ENCODE peak calls at places on chromosome 13, in eight cellular contexts. S, O, Y, J, D, T, L and Q are unnamed samples.

GRCh38 chr13:95553614-95554385 is 1.3 kb downstream of the CLDN10 start:
- DNase-seq in S (no peak), O (peak; percentile 24), Y (peak; percentile 77), J (no peak), D (no peak), T (no peak), L (no peak), Q (no peak)

GRCh38 chr13:108200781-108201398 is 14.4 kb downstream of the LIG4 start:
- DNase-seq in S (no peak), O (no peak), Y (no peak), J (no peak), D (no peak), T (no peak), L (no peak), Q (no peak)

GRCh38 chr13:114107686-114108081 is 24.7 kb downstream of the RASA3 start:
- DNase-seq in S (no peak), O (peak; percentile 80), Y (peak; percentile 39), J (no peak), D (peak; percentile 60), T (no peak), L (no peak), Q (no peak)

GRCh38 chr13:82088781-82089180 is 1747.9 kb upstream of the SPRY2 start:
- DNase-seq in S (no peak), O (no peak), Y (no peak), J (no peak), D (no peak), T (no peak), L (no peak), Q (no peak)

GRCh38 chr13:37944476-37945442 is 75.2 kb upstream of the TRPC4 start:
- DNase-seq in S (no peak), O (peak; percentile 38), Y (peak; percentile 47), J (no peak), D (no peak), T (no peak), L (no peak), Q (no peak)

GRCh38 chr13:61600360-61601033 is 184.8 kb upstream of the PCDH20 start:
- DNase-seq in S (no peak), O (no peak), Y (no peak), J (no peak), D (no peak), T (no peak), L (no peak), Q (no peak)

GRCh38 chr13:93227280-93227905 is 786 bp downstream of the GPC6 start:
- DNase-seq in S (peak; percentile 16), O (peak; percentile 70), Y (peak; percentile 79), J (no peak), D (no peak), T (no peak), L (no peak), Q (no peak)

GRCh38 chr13:40635315-40635995 is 31.0 kb downstream of the FOXO1 start:
- DNase-seq in S (no peak), O (no peak), Y (peak; percentile 62), J (no peak), D (no peak), T (no peak), L (no peak), Q (no peak)

GRCh38 chr13:39039033-39039432 is 777 bp downstream of the NHLRC3 start:
- DNase-seq in S (no peak), O (no peak), Y (no peak), J (no peak), D (no peak), T (no peak), L (no peak), Q (no peak)

GRCh38 chr13:20274466-20274865 is 42.3 kb upstream of the GJB6 start:
- DNase-seq in S (no peak), O (no peak), Y (no peak), J (no peak), D (no peak), T (no peak), L (no peak), Q (no peak)

GRCh38 chr13:78540424-78540823 is 62.9 kb downstream of the POU4F1 start:
- DNase-seq in S (no peak), O (no peak), Y (no peak), J (no peak), D (no peak), T (no peak), L (no peak), Q (no peak)

GRCh38 chr13:65783383-65783782 is 1446.8 kb downstream of the PCDH9 start:
- DNase-seq in S (no peak), O (no peak), Y (no peak), J (no peak), D (no peak), T (no peak), L (no peak), Q (no peak)

GRCh38 chr13:108705031-108705430 is 75.6 kb downstream of the MYO16 start:
- DNase-seq in S (no peak), O (no peak), Y (no peak), J (no peak), D (no peak), T (no peak), L (no peak), Q (no peak)

GRCh38 chr13:41458187-41458938 is 1.0 kb downstream of the RGCC start:
- DNase-seq in S (no peak), O (peak; percentile 18), Y (peak; percentile 74), J (no peak), D (peak; percentile 26), T (no peak), L (peak; percentile 53), Q (no peak)

GRCh38 chr13:67139551-67139950 is 90.6 kb downstream of the PCDH9 start:
- DNase-seq in S (no peak), O (no peak), Y (no peak), J (no peak), D (no peak), T (no peak), L (no peak), Q (no peak)

DNA sequence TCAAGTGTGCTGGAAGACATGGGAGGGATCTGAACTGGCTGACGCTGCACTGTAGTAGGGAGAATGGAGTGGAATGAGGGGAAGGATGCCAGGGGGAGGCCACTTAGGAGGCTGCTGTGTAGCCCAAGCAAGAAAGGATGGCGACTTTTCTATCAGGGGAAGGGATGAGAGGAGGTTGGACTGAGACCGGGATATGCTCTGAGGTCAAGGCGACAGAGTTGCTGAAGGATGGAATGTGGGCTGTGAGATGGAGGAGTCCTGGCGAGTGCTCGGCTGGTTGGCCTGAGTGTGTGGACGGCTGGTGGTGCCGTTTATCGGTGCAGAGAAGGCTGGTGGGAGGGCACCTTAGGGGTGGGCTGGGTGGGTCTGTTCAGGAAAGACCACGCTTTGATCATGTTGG is 45.7 kb downstream of the IRS2 start:
- DNase-seq in S (no peak), O (no peak), Y (peak; percentile 17), J (no peak), D (no peak), T (no peak), L (no peak), Q (no peak)
- H3K27ac ChIP-seq in S (no peak overlapping the region), O (no peak overlapping the region), Y (no peak overlapping the region), J (no peak overlapping the region), D (no peak overlapping the region), T (no peak overlapping the region), L (no peak overlapping the region), Q (no peak overlapping the region)

GRCh38 chr13:98508280-98509074 is 68.4 kb downstream of the STK24 start:
- DNase-seq in S (no peak), O (peak; percentile 71), Y (no peak), J (no peak), D (no peak), T (no peak), L (no peak), Q (no peak)

GRCh38 chr13:98511435-98511834 is 65.5 kb downstream of the STK24 start:
- DNase-seq in S (no peak), O (no peak), Y (no peak), J (no peak), D (no peak), T (no peak), L (no peak), Q (no peak)

GRCh38 chr13:98507060-98507797 is 69.7 kb downstream of the STK24 start:
- DNase-seq in S (no peak), O (peak; percentile 77), Y (peak; percentile 90), J (no peak), D (peak; percentile 72), T (peak; percentile 80), L (peak; percentile 86), Q (no peak)

GRCh38 chr13:98510156-98510509 is 66.8 kb downstream of the STK24 start:
- DNase-seq in S (no peak), O (no peak), Y (no peak), J (no peak), D (no peak), T (no peak), L (no peak), Q (no peak)

GRCh38 chr13:98509271-98510155 is 67.4 kb downstream of the STK24 start:
- DNase-seq in S (no peak), O (peak; percentile 83), Y (no peak), J (no peak), D (peak; percentile 65), T (peak; percentile 44), L (peak; percentile 66), Q (peak; percentile 41)
- H3K4me1 ChIP-seq in S (peaks cover 68% of the 10 kb centered on the region), O (peaks cover 51% of the 10 kb centered on the region), Y (peaks cover 38% of the 10 kb centered on the region), J (peaks cover 38% of the 10 kb centered on the region), D (peaks cover 84% of the 10 kb centered on the region), T (peaks cover 76% of the 10 kb centered on the region), L (peaks cover 81% of the 10 kb centered on the region), Q (peaks cover 40% of the 10 kb centered on the region)

GRCh38 chr13:106297283-106297682 is 238.2 kb downstream of the EFNB2 start:
- DNase-seq in S (no peak), O (no peak), Y (no peak), J (no peak), D (no peak), T (no peak), L (no peak), Q (no peak)

GRCh38 chr13:106291006-106291405 is 244.5 kb downstream of the EFNB2 start:
- DNase-seq in S (no peak), O (peak; percentile 44), Y (no peak), J (no peak), D (no peak), T (no peak), L (no peak), Q (no peak)

GRCh38 chr13:106299616-106300015 is 235.8 kb downstream of the EFNB2 start:
- DNase-seq in S (no peak), O (no peak), Y (no peak), J (no peak), D (no peak), T (no peak), L (no peak), Q (no peak)

GRCh38 chr13:106296723-106297122 is 238.7 kb downstream of the EFNB2 start:
- DNase-seq in S (no peak), O (no peak), Y (no peak), J (no peak), D (no peak), T (no peak), L (no peak), Q (no peak)

DNA sequence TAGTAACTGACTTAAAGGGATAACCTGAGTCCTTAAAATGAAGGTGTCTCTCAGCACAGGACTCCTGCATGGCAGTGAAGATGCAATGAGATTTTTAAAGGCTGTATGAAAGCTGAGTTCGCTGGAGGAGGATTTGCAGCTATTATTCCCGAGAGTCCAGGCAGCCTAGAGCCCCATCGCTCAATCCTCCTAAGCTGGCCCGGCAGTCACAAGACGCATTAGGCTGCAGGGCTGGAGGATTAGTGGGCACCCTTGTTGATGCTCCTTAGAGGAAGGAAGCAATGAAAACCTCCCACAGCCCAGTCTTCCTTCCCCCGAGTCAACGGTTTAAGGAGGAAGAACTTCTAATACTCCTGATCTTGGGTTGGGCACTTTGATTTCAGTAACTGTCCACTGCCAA is 239.5 kb downstream of the EFNB2 start:
- DNase-seq in S (no peak), O (no peak), Y (no peak), J (no peak), D (no peak), T (no peak), L (no peak), Q (no peak)
- H3K4me3 ChIP-seq in S (no peak overlapping the region), O (no peak overlapping the region), Y (no peak overlapping the region), J (no peak overlapping the region), D (no peak overlapping the region), T (no peak overlapping the region), L (no peak overlapping the region), Q (no peak overlapping the region)

GRCh38 chr13:29761160-29761559 is 89.3 kb downstream of the UBL3 start:
- DNase-seq in S (no peak), O (no peak), Y (no peak), J (no peak), D (no peak), T (no peak), L (no peak), Q (no peak)
- H3K27ac ChIP-seq in S (no peak overlapping the region), O (no peak overlapping the region), Y (no peak overlapping the region), J (no peak overlapping the region), D (no peak overlapping the region), T (no peak overlapping the region), L (no peak overlapping the region), Q (no peak overlapping the region)